ENCODE peak calls at places on chromosomes 5 and 9, in five cellular contexts. J is GM13977, N is foreskin fibroblast, Y is ovary, M is astrocyte of the spinal cord. H is an unnamed sample.

GRCh38 chr5:126419102-126419501 is 4.1 kb upstream of the GRAMD2B start:
- DNase-seq in J (no peak), N (no peak), Y (no peak), M (no peak), H (no peak)

GRCh38 chr5:152505442-152506042 is 100.5 kb upstream of the NMUR2 start:
- DNase-seq in J (peak), N (peak), Y (peak), M (peak), H (peak)

GRCh38 chr9:136848393-136849037 is 694 bp upstream of the PHPT1 start:
- DNase-seq in J (peak), N (peak), Y (no peak), M (no peak), H (peak)

GRCh38 chr5:68953151-68953884 is 140.5 kb upstream of the SLC30A5 start:
- DNase-seq in J (no peak), N (no peak), Y (no peak), M (peak), H (no peak)

GRCh38 chr5:161547573-161548471 is 1.3 kb upstream of the GABRB2 start:
- DNase-seq in J (peak), N (no peak), Y (no peak), M (no peak), H (no peak)

GRCh38 chr9:35972093-35972492 is 14.1 kb upstream of the OR2S2 start:
- DNase-seq in J (no peak), N (peak), Y (no peak), M (no peak), H (peak)

GRCh38 chr9:134526798-134527492 is 114.7 kb upstream of the COL5A1 start:
- DNase-seq in J (no peak), N (peak), Y (no peak), M (no peak), H (no peak)

GRCh38 chr5:18483386-18483785 is 849.1 kb downstream of the TAF11L14 start:
- DNase-seq in J (no peak), N (no peak), Y (no peak), M (peak), H (no peak)

GRCh38 chr9:21681641-21682040 is 120.8 kb upstream of the MTAP start:
- DNase-seq in J (no peak), N (peak), Y (no peak), M (peak), H (no peak)

GRCh38 chr5:180898621-180899246 is at the start of gene BTNL8:
- DNase-seq in J (no peak), N (no peak), Y (no peak), M (no peak), H (no peak)

GRCh38 chr9:76818271-76818670 is 54.0 kb downstream of the PCA3 start:
- DNase-seq in J (no peak), N (peak), Y (peak), M (peak), H (no peak)

GRCh38 chr5:151770383-151771258 is 1.1 kb upstream of the G3BP1 start:
- DNase-seq in J (peak), N (peak), Y (peak), M (peak), H (peak)

GRCh38 chr5:138528744-138529469 is 14.1 kb downstream of the ETF1 start:
- DNase-seq in J (no peak), N (no peak), Y (no peak), M (no peak), H (no peak)

GRCh38 chr5:33891731-33892418 is at the start of gene ADAMTS12:
- DNase-seq in J (peak), N (peak), Y (peak), M (peak), H (no peak)

GRCh38 chr5:11128021-11128420 is 367.0 kb upstream of the DAP start:
- DNase-seq in J (no peak), N (no peak), Y (no peak), M (no peak), H (no peak)

GRCh38 chr5:133706732-133707430 is 94.5 kb upstream of the FSTL4 start:
- DNase-seq in J (no peak), N (no peak), Y (no peak), M (peak), H (no peak)

GRCh38 chr9:21779397-21779796 is 23.0 kb upstream of the MTAP start:
- DNase-seq in J (no peak), N (peak), Y (no peak), M (no peak), H (no peak)

GRCh38 chr9:6415266-6415665 is 2.3 kb downstream of the UHRF2 start:
- DNase-seq in J (peak), N (no peak), Y (no peak), M (no peak), H (peak)

GRCh38 chr9:114307323-114308250 is 15.3 kb upstream of the ORM1 start:
- DNase-seq in J (no peak), N (peak), Y (no peak), M (peak), H (no peak)

GRCh38 chr5:114319236-114319635 is 42.6 kb upstream of the KCNN2 start:
- DNase-seq in J (no peak), N (no peak), Y (no peak), M (no peak), H (no peak)

GRCh38 chr5:74063821-74064598 is 438.0 kb downstream of the ARHGEF28 start:
- DNase-seq in J (no peak), N (peak), Y (no peak), M (peak), H (peak)

GRCh38 chr5:171306785-171307591 is 2.1 kb upstream of the TLX3 start:
- DNase-seq in J (no peak), N (no peak), Y (no peak), M (no peak), H (no peak)

GRCh38 chr5:143775258-143775657 is 36.7 kb upstream of the HMHB1 start:
- DNase-seq in J (peak), N (peak), Y (no peak), M (peak), H (peak)

GRCh38 chr5:119267958-119268386 is 87.8 kb upstream of the TNFAIP8 start:
- DNase-seq in J (peak), N (peak), Y (peak), M (peak), H (peak)

GRCh38 chr5:135826221-135826525 is 8.3 kb upstream of the SLC25A48 start:
- DNase-seq in J (peak), N (no peak), Y (no peak), M (no peak), H (no peak)

GRCh38 chr9:34988218-34989055 is 1.1 kb upstream of the DNAJB5 start:
- DNase-seq in J (no peak), N (peak), Y (peak), M (no peak), H (peak)

GRCh38 chr9:121222524-121223171 is 21.0 kb upstream of the RAB14 start:
- DNase-seq in J (no peak), N (peak), Y (no peak), M (peak), H (no peak)

GRCh38 chr5:67165524-67166459 is 30.8 kb downstream of the CD180 start:
- DNase-seq in J (peak), N (peak), Y (peak), M (peak), H (peak)

GRCh38 chr9:99489043-99489378 is 266.9 kb downstream of the SEC61B start:
- DNase-seq in J (no peak), N (peak), Y (no peak), M (peak), H (no peak)

GRCh38 chr5:56919942-56920662 is 10.7 kb downstream of the SETD9 start:
- DNase-seq in J (no peak), N (no peak), Y (no peak), M (no peak), H (no peak)

GRCh38 chr5:88940712-88941111 is 57.7 kb upstream of the MEF2C start:
- DNase-seq in J (peak), N (no peak), Y (no peak), M (no peak), H (no peak)

GRCh38 chr5:2134543-2135299 is 252.0 kb upstream of the IRX4 start:
- DNase-seq in J (no peak), N (peak), Y (no peak), M (peak), H (no peak)

GRCh38 chr5:446864-447263 is 3.9 kb downstream of the EXOC3 start:
- DNase-seq in J (peak), N (peak), Y (peak), M (peak), H (no peak)
- TF ChIP-seq CTCF in J (peak), N (peak), Y (no peak), M (peak), H (peak)

DNA sequence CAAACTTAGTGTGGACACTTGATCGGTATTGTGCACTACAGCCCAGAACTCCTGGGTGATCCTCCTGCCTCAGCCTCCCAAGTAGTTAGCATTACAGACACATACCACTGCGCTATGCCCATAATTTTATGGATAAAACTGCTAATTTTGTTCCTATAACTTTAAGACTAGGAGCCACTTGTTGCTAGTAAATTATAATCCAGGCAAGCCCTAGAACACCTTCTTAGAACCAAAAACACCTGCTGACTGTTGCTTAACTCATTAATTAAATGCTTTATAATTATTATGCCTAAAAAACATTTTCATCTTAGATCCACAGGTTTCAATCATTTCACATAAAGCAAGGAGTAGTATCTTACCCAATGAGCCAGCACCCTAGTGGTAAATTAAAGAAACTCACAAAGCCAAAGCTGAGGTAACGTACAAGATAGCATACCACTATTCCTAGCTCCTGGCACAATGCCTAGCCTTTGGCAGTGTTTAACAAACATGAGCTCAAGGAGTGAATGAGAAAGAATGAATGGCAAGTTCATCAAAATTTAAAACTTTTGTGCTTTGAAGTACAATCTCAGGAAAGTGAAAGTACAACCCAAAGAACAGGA is 5.4 kb downstream of the MRPS27 start:
- DNase-seq in J (no peak), N (peak), Y (peak), M (peak), H (no peak)
- TF ChIP-seq CTCF in J (no peak), N (peak), Y (no peak), M (peak), H (no peak)

GRCh38 chr9:110142868-110143866 is 64.8 kb downstream of the C9orf152 start:
- DNase-seq in J (peak), N (no peak), Y (no peak), M (no peak), H (no peak)
- TF ChIP-seq CTCF in J (peak), N (no peak), Y (no peak), M (no peak), H (no peak)

DNA sequence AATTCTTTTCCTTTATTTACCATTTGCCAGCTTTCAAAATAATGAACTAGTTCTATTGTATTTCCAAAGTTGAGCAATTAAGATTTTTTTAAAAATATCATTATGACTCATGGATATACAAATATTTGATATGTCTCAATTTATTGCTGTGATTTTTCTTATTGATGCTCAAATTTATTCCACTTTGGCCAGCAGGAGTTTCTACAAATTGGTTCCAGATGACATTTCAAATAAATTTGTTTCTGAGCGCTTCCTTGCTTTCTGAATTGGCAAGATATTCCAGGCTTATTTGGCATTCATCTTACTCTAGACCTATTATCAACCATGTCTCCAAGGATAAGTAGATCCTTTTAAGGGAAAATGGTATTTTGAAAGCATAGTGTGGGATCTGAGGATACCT is 58.5 kb upstream of the TJP2 start:
- DNase-seq in J (no peak), N (peak), Y (no peak), M (no peak), H (no peak)
- TF ChIP-seq CTCF in J (no peak), N (no peak), Y (no peak), M (no peak), H (no peak)

GRCh38 chr5:149598966-149599365 is 17.7 kb downstream of the ARHGEF37 start:
- DNase-seq in J (no peak), N (no peak), Y (no peak), M (no peak), H (no peak)
- TF ChIP-seq CTCF in J (no peak), N (no peak), Y (no peak), M (no peak), H (no peak)

H was measured in activated CD8-positive, alpha-beta T cell treated with anti-CD3 and anti-CD28 coated beads for 36 hours.